ENCODE peak calls at places on chromosomes 1 and 21, in eight cellular contexts. One of them, this sample, is unnamed.

GRCh38 chr1:147177611-147178370 is 5.5 kb upstream of the PRKAB2 start:
- DNase-seq in ACHN: no peak
- DNase-seq in NCI-H510A: no peak
- DNase-seq in iPS-NIHi11: no peak
- DNase-seq in EL: peak; percentile 37
- DNase-seq in SW480: no peak
- DNase-seq in T47D: no peak
- DNase-seq in GM19239: no peak
- DNase-seq in this sample: no peak

GRCh38 chr1:107690491-107690890 is 274.5 kb downstream of the VAV3 start:
- DNase-seq in ACHN: no peak
- DNase-seq in NCI-H510A: no peak
- DNase-seq in iPS-NIHi11: no peak
- DNase-seq in EL: no peak
- DNase-seq in SW480: no peak
- DNase-seq in T47D: no peak
- DNase-seq in GM19239: no peak
- DNase-seq in this sample: no peak

GRCh38 chr1:155184835-155185782 is 11.5 kb downstream of the TRIM46 start:
- DNase-seq in ACHN: no peak
- DNase-seq in NCI-H510A: no peak
- DNase-seq in iPS-NIHi11: no peak
- DNase-seq in EL: no peak
- DNase-seq in SW480: no peak
- DNase-seq in T47D: peak; percentile 67
- DNase-seq in GM19239: peak; percentile 98
- DNase-seq in this sample: no peak

GRCh38 chr1:111399792-111400610 is 27.5 kb downstream of the OVGP1 start:
- DNase-seq in ACHN: peak; percentile 49
- DNase-seq in NCI-H510A: no peak
- DNase-seq in iPS-NIHi11: peak; percentile 54
- DNase-seq in EL: peak; percentile 47
- DNase-seq in SW480: peak; percentile 6
- DNase-seq in T47D: peak; percentile 48
- DNase-seq in GM19239: peak; percentile 17
- DNase-seq in this sample: peak; percentile 58

GRCh38 chr1:84366786-84367185 is 31.5 kb upstream of the DNASE2B start:
- DNase-seq in ACHN: no peak
- DNase-seq in NCI-H510A: no peak
- DNase-seq in iPS-NIHi11: no peak
- DNase-seq in EL: peak; percentile 46
- DNase-seq in SW480: no peak
- DNase-seq in T47D: no peak
- DNase-seq in GM19239: no peak
- DNase-seq in this sample: no peak

GRCh38 chr1:229127301-229127700 is 143.6 kb upstream of the RAB4A start:
- DNase-seq in ACHN: peak; percentile 6
- DNase-seq in NCI-H510A: no peak
- DNase-seq in iPS-NIHi11: no peak
- DNase-seq in EL: peak; percentile 29
- DNase-seq in SW480: peak; percentile 55
- DNase-seq in T47D: no peak
- DNase-seq in GM19239: no peak
- DNase-seq in this sample: no peak

GRCh38 chr1:30321216-30321910 is 402.0 kb downstream of the MATN1 start:
- DNase-seq in ACHN: no peak
- DNase-seq in NCI-H510A: no peak
- DNase-seq in iPS-NIHi11: no peak
- DNase-seq in EL: no peak
- DNase-seq in SW480: no peak
- DNase-seq in T47D: no peak
- DNase-seq in GM19239: no peak
- DNase-seq in this sample: no peak

GRCh38 chr1:189673223-189673622 is 804.4 kb downstream of the BRINP3 start:
- DNase-seq in ACHN: no peak
- DNase-seq in NCI-H510A: no peak
- DNase-seq in iPS-NIHi11: no peak
- DNase-seq in EL: no peak
- DNase-seq in SW480: no peak
- DNase-seq in T47D: peak; percentile 32
- DNase-seq in GM19239: no peak
- DNase-seq in this sample: no peak

GRCh38 chr1:170010443-170010842 is 64.1 kb downstream of the KIFAP3 start:
- DNase-seq in ACHN: peak; percentile 65
- DNase-seq in NCI-H510A: no peak
- DNase-seq in iPS-NIHi11: no peak
- DNase-seq in EL: peak; percentile 52
- DNase-seq in SW480: peak; percentile 34
- DNase-seq in T47D: peak; percentile 70
- DNase-seq in GM19239: no peak
- DNase-seq in this sample: no peak

GRCh38 chr21:34574581-34574980 is 40.3 kb downstream of the RCAN1 start:
- DNase-seq in ACHN: no peak
- DNase-seq in NCI-H510A: no peak
- DNase-seq in iPS-NIHi11: no peak
- DNase-seq in EL: no peak
- DNase-seq in SW480: no peak
- DNase-seq in T47D: no peak
- DNase-seq in GM19239: no peak
- DNase-seq in this sample: no peak

GRCh38 chr1:168585937-168586336 is 9.5 kb downstream of the XCL1 start:
- DNase-seq in ACHN: no peak
- DNase-seq in NCI-H510A: no peak
- DNase-seq in iPS-NIHi11: no peak
- DNase-seq in EL: no peak
- DNase-seq in SW480: no peak
- DNase-seq in T47D: no peak
- DNase-seq in GM19239: no peak
- DNase-seq in this sample: no peak

GRCh38 chr1:183291216-183291762 is 105.2 kb downstream of the LAMC2 start:
- DNase-seq in ACHN: no peak
- DNase-seq in NCI-H510A: no peak
- DNase-seq in iPS-NIHi11: no peak
- DNase-seq in EL: no peak
- DNase-seq in SW480: no peak
- DNase-seq in T47D: no peak
- DNase-seq in GM19239: no peak
- DNase-seq in this sample: no peak

GRCh38 chr21:26912466-26912865 is 54.4 kb downstream of the ADAMTS5 start:
- DNase-seq in ACHN: no peak
- DNase-seq in NCI-H510A: no peak
- DNase-seq in iPS-NIHi11: no peak
- DNase-seq in EL: no peak
- DNase-seq in SW480: no peak
- DNase-seq in T47D: no peak
- DNase-seq in GM19239: no peak
- DNase-seq in this sample: no peak

GRCh38 chr1:86110451-86111129 is 46.0 kb downstream of the COL24A1 start:
- DNase-seq in ACHN: no peak
- DNase-seq in NCI-H510A: no peak
- DNase-seq in iPS-NIHi11: no peak
- DNase-seq in EL: no peak
- DNase-seq in SW480: no peak
- DNase-seq in T47D: no peak
- DNase-seq in GM19239: no peak
- DNase-seq in this sample: no peak

GRCh38 chr1:202107321-202107761 is 15.4 kb upstream of the GPR37L1 start:
- DNase-seq in ACHN: peak; percentile 66
- DNase-seq in NCI-H510A: peak; percentile 75
- DNase-seq in iPS-NIHi11: peak; percentile 51
- DNase-seq in EL: no peak
- DNase-seq in SW480: peak; percentile 80
- DNase-seq in T47D: peak; percentile 47
- DNase-seq in GM19239: no peak
- DNase-seq in this sample: no peak

GRCh38 chr1:168229893-168230292 is 4.1 kb downstream of the SFT2D2 start:
- DNase-seq in ACHN: no peak
- DNase-seq in NCI-H510A: no peak
- DNase-seq in iPS-NIHi11: no peak
- DNase-seq in EL: no peak
- DNase-seq in SW480: no peak
- DNase-seq in T47D: no peak
- DNase-seq in GM19239: no peak
- DNase-seq in this sample: no peak

GRCh38 chr1:114728553-114728952 is 12.0 kb upstream of the NRAS start:
- DNase-seq in ACHN: no peak
- DNase-seq in NCI-H510A: no peak
- DNase-seq in iPS-NIHi11: no peak
- DNase-seq in EL: no peak
- DNase-seq in SW480: no peak
- DNase-seq in T47D: no peak
- DNase-seq in GM19239: no peak
- DNase-seq in this sample: no peak

GRCh38 chr1:19309123-19309813 is 2.7 kb downstream of the AKR7A2 start:
- DNase-seq in ACHN: no peak
- DNase-seq in NCI-H510A: no peak
- DNase-seq in iPS-NIHi11: no peak
- DNase-seq in EL: peak; percentile 65
- DNase-seq in SW480: no peak
- DNase-seq in T47D: no peak
- DNase-seq in GM19239: no peak
- DNase-seq in this sample: no peak

GRCh38 chr1:16171314-16172223 is 15.7 kb upstream of the EPHA2 start:
- DNase-seq in ACHN: no peak
- DNase-seq in NCI-H510A: no peak
- DNase-seq in iPS-NIHi11: no peak
- DNase-seq in EL: no peak
- DNase-seq in SW480: peak; percentile 26
- DNase-seq in T47D: no peak
- DNase-seq in GM19239: no peak
- DNase-seq in this sample: no peak

GRCh38 chr1:79811173-79811572 is 804.6 kb upstream of the ADGRL4 start:
- DNase-seq in ACHN: peak; percentile 4
- DNase-seq in NCI-H510A: no peak
- DNase-seq in iPS-NIHi11: no peak
- DNase-seq in EL: peak; percentile 89
- DNase-seq in SW480: no peak
- DNase-seq in T47D: no peak
- DNase-seq in GM19239: no peak
- DNase-seq in this sample: no peak

GRCh38 chr1:11594625-11595024 is 59.6 kb downstream of the FBXO2 start:
- DNase-seq in ACHN: no peak
- DNase-seq in NCI-H510A: no peak
- DNase-seq in iPS-NIHi11: no peak
- DNase-seq in EL: no peak
- DNase-seq in SW480: no peak
- DNase-seq in T47D: no peak
- DNase-seq in GM19239: no peak
- DNase-seq in this sample: no peak

GRCh38 chr1:9872430-9873165 is 37.5 kb downstream of the CTNNBIP1 start:
- DNase-seq in ACHN: no peak
- DNase-seq in NCI-H510A: no peak
- DNase-seq in iPS-NIHi11: no peak
- DNase-seq in EL: no peak
- DNase-seq in SW480: no peak
- DNase-seq in T47D: no peak
- DNase-seq in GM19239: no peak
- DNase-seq in this sample: no peak

GRCh38 chr1:33120436-33121231 is 39.7 kb downstream of the AZIN2 start:
- DNase-seq in ACHN: no peak
- DNase-seq in NCI-H510A: no peak
- DNase-seq in iPS-NIHi11: no peak
- DNase-seq in EL: no peak
- DNase-seq in SW480: no peak
- DNase-seq in T47D: no peak
- DNase-seq in GM19239: no peak
- DNase-seq in this sample: no peak

GRCh38 chr1:158035976-158036583 is 42.6 kb downstream of the KIRREL1 start:
- DNase-seq in ACHN: peak; percentile 63
- DNase-seq in NCI-H510A: no peak
- DNase-seq in iPS-NIHi11: no peak
- DNase-seq in EL: peak; percentile 60
- DNase-seq in SW480: peak; percentile 30
- DNase-seq in T47D: peak; percentile 66
- DNase-seq in GM19239: no peak
- DNase-seq in this sample: peak; percentile 36

GRCh38 chr21:25449950-25450349 is 157.3 kb downstream of the MRPL39 start:
- DNase-seq in ACHN: no peak
- DNase-seq in NCI-H510A: no peak
- DNase-seq in iPS-NIHi11: no peak
- DNase-seq in EL: no peak
- DNase-seq in SW480: no peak
- DNase-seq in T47D: no peak
- DNase-seq in GM19239: no peak
- DNase-seq in this sample: no peak

GRCh38 chr1:62528015-62528414 is 69.3 kb upstream of the ANGPTL3 start:
- DNase-seq in ACHN: no peak
- DNase-seq in NCI-H510A: no peak
- DNase-seq in iPS-NIHi11: no peak
- DNase-seq in EL: no peak
- DNase-seq in SW480: no peak
- DNase-seq in T47D: no peak
- DNase-seq in GM19239: no peak
- DNase-seq in this sample: no peak

GRCh38 chr1:205813755-205814058 is 709 bp upstream of the SLC41A1 start:
- DNase-seq in ACHN: no peak
- DNase-seq in NCI-H510A: no peak
- DNase-seq in iPS-NIHi11: no peak
- DNase-seq in EL: no peak
- DNase-seq in SW480: no peak
- DNase-seq in T47D: no peak
- DNase-seq in GM19239: no peak
- DNase-seq in this sample: peak; percentile 67

GRCh38 chr1:116019653-116020253 is 43.4 kb downstream of the SLC22A15 start:
- DNase-seq in ACHN: no peak
- DNase-seq in NCI-H510A: no peak
- DNase-seq in iPS-NIHi11: no peak
- DNase-seq in EL: no peak
- DNase-seq in SW480: no peak
- DNase-seq in T47D: no peak
- DNase-seq in GM19239: no peak
- DNase-seq in this sample: no peak

GRCh38 chr1:218435528-218435927 is 90.4 kb downstream of the TGFB2 start:
- DNase-seq in ACHN: no peak
- DNase-seq in NCI-H510A: no peak
- DNase-seq in iPS-NIHi11: no peak
- DNase-seq in EL: no peak
- DNase-seq in SW480: no peak
- DNase-seq in T47D: no peak
- DNase-seq in GM19239: no peak
- DNase-seq in this sample: no peak

GRCh38 chr1:202288177-202288576 is 53.6 kb downstream of the UBE2T start:
- DNase-seq in ACHN: no peak
- DNase-seq in NCI-H510A: no peak
- DNase-seq in iPS-NIHi11: no peak
- DNase-seq in EL: no peak
- DNase-seq in SW480: no peak
- DNase-seq in T47D: peak; percentile 41
- DNase-seq in GM19239: no peak
- DNase-seq in this sample: no peak

This sample was measured in HEK293T.